ENCODE peak calls at places on chromosomes 2 and 18, in eight cellular contexts. H, M, W, S, O, U, K and J are unnamed samples.
A peak's percentile ranks its signal among the peaks of the same experiment; 100 is the strongest.

GRCh38 chr2:166337932-166338331 is 37.8 kb downstream of the SCN9A start:
- DNase-seq in H (no peak), M (no peak), W (no peak), S (no peak), O (no peak), U (no peak), K (no peak), J (no peak)

GRCh38 chr2:206158563-206159345 is 490 bp downstream of the NDUFS1 start:
- DNase-seq in H (peak; percentile 29), M (peak; percentile 23), W (peak; percentile 13), S (peak; percentile 16), O (no peak), U (no peak), K (no peak), J (peak; percentile 9)

GRCh38 chr2:187655001-187655400 is 100.8 kb upstream of the TFPI start:
- DNase-seq in H (no peak), M (no peak), W (no peak), S (no peak), O (no peak), U (no peak), K (no peak), J (no peak)

GRCh38 chr2:19541884-19542283 is 183.5 kb upstream of the OSR1 start:
- DNase-seq in H (no peak), M (no peak), W (no peak), S (peak; percentile 43), O (no peak), U (no peak), K (no peak), J (no peak)

GRCh38 chr2:148622390-148622789 is 22.2 kb upstream of the EPC2 start:
- DNase-seq in H (no peak), M (no peak), W (no peak), S (no peak), O (no peak), U (no peak), K (no peak), J (no peak)

GRCh38 chr18:74141638-74142037 is 6.0 kb downstream of the FBXO15 start:
- DNase-seq in H (no peak), M (no peak), W (peak; percentile 70), S (no peak), O (no peak), U (no peak), K (no peak), J (no peak)

GRCh38 chr2:134181219-134181618 is 72.7 kb upstream of the MGAT5 start:
- DNase-seq in H (peak; percentile 53), M (no peak), W (peak; percentile 88), S (no peak), O (no peak), U (no peak), K (no peak), J (no peak)

GRCh38 chr2:41242001-41242331 is 790.1 kb upstream of the SLC8A1 start:
- DNase-seq in H (no peak), M (no peak), W (no peak), S (no peak), O (no peak), U (no peak), K (no peak), J (no peak)

GRCh38 chr18:26963292-26963691 is 97.8 kb upstream of the AQP4 start:
- DNase-seq in H (no peak), M (no peak), W (peak; percentile 19), S (peak; percentile 37), O (no peak), U (no peak), K (no peak), J (no peak)

GRCh38 chr2:168528469-168528868 is 72.4 kb downstream of the CERS6 start:
- DNase-seq in H (no peak), M (no peak), W (no peak), S (peak; percentile 59), O (no peak), U (no peak), K (no peak), J (no peak)

GRCh38 chr2:9983413-9984216 is 32.1 kb downstream of the GRHL1 start:
- DNase-seq in H (no peak), M (no peak), W (no peak), S (peak; percentile 25), O (no peak), U (no peak), K (no peak), J (no peak)

GRCh38 chr18:56329536-56329935 is 308.9 kb downstream of the TXNL1 start:
- DNase-seq in H (no peak), M (no peak), W (no peak), S (no peak), O (no peak), U (no peak), K (no peak), J (no peak)

GRCh38 chr2:1835581-1836201 is 91.4 kb upstream of the PXDN start:
- DNase-seq in H (no peak), M (no peak), W (no peak), S (no peak), O (no peak), U (no peak), K (no peak), J (no peak)

GRCh38 chr2:223943561-223944008 is 1.6 kb downstream of the WDFY1 start:
- DNase-seq in H (peak; percentile 26), M (no peak), W (peak; percentile 43), S (peak; percentile 78), O (no peak), U (no peak), K (no peak), J (no peak)

DNA sequence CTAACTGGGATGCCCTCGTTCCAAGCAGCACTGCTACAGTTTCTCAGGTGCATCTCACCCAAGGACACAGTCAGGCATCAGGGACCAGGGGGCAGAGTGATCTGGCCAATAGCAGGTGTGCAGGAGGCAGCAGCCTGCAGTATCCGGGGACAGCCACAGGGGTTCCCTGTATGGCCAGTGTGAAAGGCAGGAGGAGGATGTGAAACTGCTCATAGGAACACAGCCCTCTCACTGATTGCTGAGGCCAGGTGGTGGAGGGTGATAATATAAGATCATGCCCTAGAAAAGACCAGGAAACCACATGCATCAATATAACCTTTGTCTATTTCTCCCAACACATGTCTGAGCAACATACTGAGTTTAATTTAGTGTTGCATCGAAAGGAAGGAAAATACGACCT is 112.7 kb upstream of the TACR1 start:
- DNase-seq in H (peak; percentile 60), M (no peak), W (no peak), S (no peak), O (no peak), U (no peak), K (no peak), J (no peak)
- TF ChIP-seq CTCF in H (peak; percentile 77), M (no peak), W (no peak), S (peak; percentile 39), O (no peak), U (no peak), K (no peak), J (peak; percentile 38)

DNA sequence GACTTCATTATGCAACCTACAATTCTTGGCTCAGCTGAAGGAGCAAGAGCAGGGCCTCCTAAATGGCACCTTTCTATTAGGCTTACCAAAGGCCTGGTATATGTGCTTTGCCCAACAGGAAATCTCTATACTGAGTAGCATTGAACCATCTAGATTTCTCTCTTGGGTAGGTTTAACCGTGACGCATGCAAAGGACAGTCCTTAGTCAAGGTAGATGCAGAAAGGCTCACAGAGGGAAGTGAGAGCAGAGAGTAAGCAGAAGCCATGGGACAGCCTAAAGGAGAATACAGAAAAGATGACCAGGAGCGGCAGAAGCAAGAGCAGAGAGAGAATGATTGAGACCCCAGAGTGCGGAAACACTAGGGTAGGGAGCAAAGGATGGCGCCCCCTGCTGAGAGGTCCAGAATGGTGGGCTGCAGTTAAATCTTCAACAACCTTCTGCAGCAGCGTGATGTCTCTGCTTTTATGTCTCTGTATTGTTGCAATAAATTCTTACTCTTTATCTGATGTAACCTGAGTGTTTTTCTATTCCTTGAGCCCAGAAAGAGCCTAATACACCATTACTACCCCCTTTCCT is 4.7 kb upstream of the OSBPL1A start:
- DNase-seq in H (no peak), M (no peak), W (no peak), S (no peak), O (no peak), U (no peak), K (no peak), J (no peak)
- TF ChIP-seq CTCF in H (peak; percentile 34), M (peak; percentile 12), W (no peak), S (peak; percentile 46), O (no peak), U (no peak), K (peak; percentile 40), J (no peak)

GRCh38 chr2:31440764-31441163 is 26.2 kb upstream of the XDH start:
- DNase-seq in H (no peak), M (no peak), W (peak; percentile 95), S (peak; percentile 93), O (no peak), U (no peak), K (no peak), J (no peak)

GRCh38 chr2:31430439-31431165 is 16.1 kb upstream of the XDH start:
- DNase-seq in H (no peak), M (no peak), W (peak; percentile 79), S (peak; percentile 23), O (no peak), U (no peak), K (no peak), J (no peak)

GRCh38 chr2:31429759-31430438 is 15.4 kb upstream of the XDH start:
- DNase-seq in H (no peak), M (no peak), W (peak; percentile 95), S (peak; percentile 95), O (no peak), U (no peak), K (no peak), J (no peak)

GRCh38 chr2:31433541-31433940 is 19.0 kb upstream of the XDH start:
- DNase-seq in H (no peak), M (no peak), W (peak; percentile 65), S (no peak), O (no peak), U (no peak), K (no peak), J (no peak)

GRCh38 chr2:31434911-31435310 is 20.4 kb upstream of the XDH start:
- DNase-seq in H (no peak), M (no peak), W (peak; percentile 57), S (peak; percentile 52), O (no peak), U (no peak), K (no peak), J (no peak)
- TF ChIP-seq CTCF in H (no peak), M (no peak), W (peak; percentile 50), S (peak; percentile 73), O (no peak), U (no peak), K (peak; percentile 17), J (peak; percentile 11)

GRCh38 chr18:34729740-34730338 is 19.7 kb downstream of the DTNA start:
- DNase-seq in H (no peak), M (no peak), W (no peak), S (no peak), O (no peak), U (no peak), K (no peak), J (no peak)

GRCh38 chr18:34734048-34734447 is 23.9 kb downstream of the DTNA start:
- DNase-seq in H (no peak), M (no peak), W (no peak), S (no peak), O (no peak), U (no peak), K (no peak), J (no peak)

GRCh38 chr18:34729264-34729663 is 19.2 kb downstream of the DTNA start:
- DNase-seq in H (peak; percentile 17), M (no peak), W (peak; percentile 65), S (peak; percentile 29), O (no peak), U (no peak), K (no peak), J (no peak)

GRCh38 chr18:34726286-34727004 is 16.3 kb downstream of the DTNA start:
- DNase-seq in H (no peak), M (no peak), W (no peak), S (peak; percentile 1), O (no peak), U (no peak), K (no peak), J (no peak)

GRCh38 chr18:34730774-34731173 is 20.7 kb downstream of the DTNA start:
- DNase-seq in H (no peak), M (no peak), W (no peak), S (no peak), O (no peak), U (no peak), K (no peak), J (no peak)
- TF ChIP-seq CTCF in H (no peak), M (no peak), W (no peak), S (no peak), O (no peak), U (no peak), K (no peak), J (no peak)